ENCODE peak calls at places on chromosomes 1 and 21, in nine cellular contexts. N is anterior cingulate cortex; R is AG09309; T is hypothalamus; P is iPS-NIHi11; I is neural progenitor cell; O is stimulated activated CD4-positive, alpha-beta T cell treated with anti-CD3 and anti-CD28 coated beads, Interleukin-15, amount 100 ng/mL, for 24 hours; E is NCI-H1694 treated with DMSO at 0.1 percent for 48 hours; C is pancreas. K is an unnamed sample.

GRCh38 chr1:193979219-193979618 is 792.8 kb upstream of the B3GALT2 start:
- DNase-seq in N (no peak), R (no peak), T (no peak), P (no peak), I (no peak), O (no peak), E (no peak), C (no peak), K (no peak)

GRCh38 chr21:45507888-45508508 is 34.2 kb downstream of the SLC19A1 start:
- DNase-seq in N (no peak), R (no peak), T (no peak), P (no peak), I (no peak), O (no peak), E (no peak), C (peak), K (no peak)

GRCh38 chr1:205588691-205589445 is 42.9 kb downstream of the ELK4 start:
- DNase-seq in N (peak), R (peak), T (no peak), P (peak), I (peak), O (peak), E (no peak), C (no peak), K (no peak)

GRCh38 chr1:100708476-100709062 is 11.0 kb upstream of the VCAM1 start:
- DNase-seq in N (no peak), R (no peak), T (no peak), P (no peak), I (no peak), O (no peak), E (no peak), C (no peak), K (no peak)

GRCh38 chr21:33658919-33659318 is 16.6 kb downstream of the ITSN1 start:
- DNase-seq in N (no peak), R (no peak), T (no peak), P (no peak), I (no peak), O (no peak), E (no peak), C (no peak), K (no peak)

GRCh38 chr1:168865850-168866620 is 137.0 kb upstream of the DPT start:
- DNase-seq in N (no peak), R (no peak), T (no peak), P (no peak), I (no peak), O (no peak), E (no peak), C (no peak), K (no peak)

GRCh38 chr1:248625166-248625565 is 9.7 kb downstream of the OR2T11 start:
- DNase-seq in N (no peak), R (no peak), T (no peak), P (no peak), I (no peak), O (no peak), E (no peak), C (no peak), K (no peak)

GRCh38 chr1:151325231-151325630 is 2.0 kb downstream of the PI4KB start:
- DNase-seq in N (no peak), R (no peak), T (no peak), P (no peak), I (no peak), O (no peak), E (no peak), C (no peak), K (no peak)

GRCh38 chr1:152906023-152906565 is 2.3 kb upstream of the IVL start:
- DNase-seq in N (no peak), R (no peak), T (no peak), P (no peak), I (no peak), O (no peak), E (no peak), C (no peak), K (no peak)

GRCh38 chr1:89971600-89971999 is 23.3 kb upstream of the ZNF326 start:
- DNase-seq in N (no peak), R (no peak), T (no peak), P (no peak), I (no peak), O (no peak), E (no peak), C (no peak), K (no peak)